ENCODE peak calls at places on chromosome 5, in nine cellular contexts. J is stimulated activated CD4-positive, alpha-beta T cell treated with anti-CD3 and anti-CD28 coated beads, Interleukin-2, amount 100 ng/mL, for 48 hours; Q is myocyte; H is fibroblast of the aortic adventitia; U is body of pancreas; T is left ventricle myocardium superior; Z is NCI-H2171 treated with DMSO at 0.1 percent for 48 hours; L is RWPE1; B is AG09319. R is an unnamed sample.

GRCh38 chr5:32233696-32234447 is 59.8 kb upstream of the GOLPH3 start:
- DNase-seq in J (no peak), Q (no peak), H (peak), U (peak), T (no peak), Z (no peak), L (no peak), B (peak), R (peak)

GRCh38 chr5:132322266-132322665 is 28.1 kb downstream of the SLC22A4 start:
- DNase-seq in J (no peak), Q (no peak), H (no peak), U (no peak), T (no peak), Z (no peak), L (no peak), B (no peak), R (no peak)

GRCh38 chr5:122849746-122850145 is 4.3 kb downstream of the SNX24 start:
- DNase-seq in J (no peak), Q (no peak), H (peak), U (no peak), T (no peak), Z (no peak), L (peak), B (no peak), R (no peak)

GRCh38 chr5:893137-893506 is 438 bp downstream of the TRIP13 start:
- DNase-seq in J (no peak), Q (no peak), H (no peak), U (no peak), T (no peak), Z (no peak), L (peak), B (no peak), R (no peak)

GRCh38 chr5:103526164-103526915 is 36.2 kb downstream of the NUDT12 start:
- DNase-seq in J (no peak), Q (peak), H (peak), U (peak), T (no peak), Z (no peak), L (no peak), B (no peak), R (no peak)

GRCh38 chr5:5558593-5558992 is 136.1 kb downstream of the ICE1 start:
- DNase-seq in J (no peak), Q (no peak), H (no peak), U (no peak), T (no peak), Z (no peak), L (no peak), B (no peak), R (no peak)

GRCh38 chr5:139565411-139566305 is 4.5 kb downstream of the UBE2D2 start:
- DNase-seq in J (no peak), Q (peak), H (peak), U (no peak), T (no peak), Z (no peak), L (no peak), B (peak), R (no peak)

GRCh38 chr5:122683631-122684030 is 91.2 kb upstream of the SNX2 start:
- DNase-seq in J (no peak), Q (no peak), H (no peak), U (no peak), T (no peak), Z (no peak), L (no peak), B (no peak), R (no peak)

GRCh38 chr5:137491121-137491520 is 8.0 kb downstream of the SPOCK1 start:
- DNase-seq in J (no peak), Q (peak), H (peak), U (no peak), T (no peak), Z (no peak), L (peak), B (no peak), R (peak)

GRCh38 chr5:129904102-129904666 is at the start of gene CHSY3:
- DNase-seq in J (peak), Q (peak), H (peak), U (peak), T (peak), Z (peak), L (peak), B (peak), R (peak)

GRCh38 chr5:152086668-152087067 is 162.0 kb upstream of the GLRA1 start:
- DNase-seq in J (no peak), Q (no peak), H (no peak), U (no peak), T (no peak), Z (no peak), L (no peak), B (no peak), R (no peak)

GRCh38 chr5:79001471-79001870 is 16.4 kb upstream of the ARSB start:
- DNase-seq in J (no peak), Q (no peak), H (no peak), U (no peak), T (no peak), Z (no peak), L (no peak), B (no peak), R (peak)

GRCh38 chr5:150544606-150545219 is 36.8 kb downstream of the NDST1 start:
- DNase-seq in J (peak), Q (peak), H (peak), U (peak), T (peak), Z (peak), L (peak), B (no peak), R (peak)

GRCh38 chr5:166499452-166500240 is 1791.8 kb upstream of the WWC1 start:
- DNase-seq in J (no peak), Q (no peak), H (no peak), U (no peak), T (no peak), Z (no peak), L (peak), B (no peak), R (peak)

GRCh38 chr5:115150512-115150911 is 19.2 kb downstream of the TRIM36 start:
- DNase-seq in J (no peak), Q (no peak), H (no peak), U (no peak), T (no peak), Z (no peak), L (no peak), B (no peak), R (no peak)

GRCh38 chr5:145574889-145575573 is 260.1 kb downstream of the PRELID2 start:
- DNase-seq in J (no peak), Q (no peak), H (no peak), U (no peak), T (no peak), Z (no peak), L (no peak), B (no peak), R (peak)

GRCh38 chr5:61000887-61001286 is 55.9 kb downstream of the NDUFAF2 start:
- DNase-seq in J (no peak), Q (no peak), H (peak), U (no peak), T (no peak), Z (no peak), L (no peak), B (peak), R (no peak)

GRCh38 chr5:157574456-157575095 is 999 bp downstream of the ADAM19 start:
- DNase-seq in J (no peak), Q (no peak), H (no peak), U (no peak), T (peak), Z (no peak), L (no peak), B (no peak), R (no peak)

GRCh38 chr5:116756531-116756930 is 181.9 kb upstream of the SEMA6A start:
- DNase-seq in J (no peak), Q (no peak), H (no peak), U (no peak), T (no peak), Z (no peak), L (no peak), B (no peak), R (no peak)

GRCh38 chr5:35436441-35437057 is 181.1 kb upstream of the SPEF2 start:
- DNase-seq in J (no peak), Q (peak), H (peak), U (peak), T (no peak), Z (peak), L (peak), B (peak), R (peak)

GRCh38 chr5:9421823-9422354 is 124.0 kb downstream of the SEMA5A start:
- DNase-seq in J (no peak), Q (no peak), H (no peak), U (peak), T (no peak), Z (no peak), L (no peak), B (no peak), R (no peak)

GRCh38 chr5:55338810-55339243 is 31.0 kb downstream of the MTREX start:
- DNase-seq in J (peak), Q (no peak), H (peak), U (no peak), T (no peak), Z (no peak), L (no peak), B (no peak), R (no peak)

GRCh38 chr5:77355751-77356150 is 136.4 kb downstream of the WDR41 start:
- DNase-seq in J (no peak), Q (no peak), H (no peak), U (no peak), T (no peak), Z (no peak), L (no peak), B (no peak), R (no peak)

GRCh38 chr5:73901045-73901444 is 275.0 kb downstream of the ARHGEF28 start:
- DNase-seq in J (no peak), Q (no peak), H (no peak), U (no peak), T (peak), Z (no peak), L (peak), B (no peak), R (peak)

GRCh38 chr5:125412561-125413535 is 666.4 kb upstream of the ZNF608 start:
- DNase-seq in J (no peak), Q (peak), H (peak), U (peak), T (peak), Z (peak), L (peak), B (peak), R (no peak)